ENCODE peak calls at places on chromosomes 11 and 22, in nine cellular contexts. One of them, this sample, is unnamed.

GRCh38 chr11:12587333-12587997 is 86.8 kb upstream of the TEAD1 start:
- DNase-seq in ELR: peak
- DNase-seq in mucosa of descending colon: no peak
- DNase-seq in mesothelial cell of epicardium: no peak
- DNase-seq in NT2/D1: peak
- DNase-seq in NCI-H1417: no peak
- DNase-seq in esophagus squamous epithelium: no peak
- DNase-seq in NCI-H510A treated with DMSO at 0.1 percent for 48 hours: peak
- DNase-seq in NCI-H146: no peak
- DNase-seq in this sample: peak

GRCh38 chr11:63920870-63921417 is 4.0 kb upstream of the RCOR2 start:
- DNase-seq in NCI-H1417: no peak
- DNase-seq in mesothelial cell of epicardium: no peak
- DNase-seq in esophagus squamous epithelium: no peak
- DNase-seq in mucosa of descending colon: no peak
- DNase-seq in NCI-H146: peak
- DNase-seq in NCI-H510A treated with DMSO at 0.1 percent for 48 hours: no peak
- DNase-seq in ELR: no peak
- DNase-seq in NT2/D1: peak
- DNase-seq in this sample: no peak

GRCh38 chr11:114399903-114400221 is 449 bp downstream of the C11orf71 start:
- DNase-seq in mesothelial cell of epicardium: peak
- DNase-seq in NT2/D1: peak
- DNase-seq in ELR: no peak
- DNase-seq in NCI-H510A treated with DMSO at 0.1 percent for 48 hours: peak
- DNase-seq in NCI-H146: peak
- DNase-seq in mucosa of descending colon: no peak
- DNase-seq in NCI-H1417: no peak
- DNase-seq in esophagus squamous epithelium: no peak
- DNase-seq in this sample: no peak

GRCh38 chr11:111541209-111542061 is 915 bp downstream of the LAYN start:
- DNase-seq in NCI-H1417: no peak
- DNase-seq in esophagus squamous epithelium: no peak
- DNase-seq in NT2/D1: no peak
- DNase-seq in mesothelial cell of epicardium: peak
- DNase-seq in ELR: peak
- DNase-seq in mucosa of descending colon: peak
- DNase-seq in NCI-H510A treated with DMSO at 0.1 percent for 48 hours: no peak
- DNase-seq in NCI-H146: no peak
- DNase-seq in this sample: peak

GRCh38 chr11:10920205-10920604 is 62.4 kb upstream of the ZBED5 start:
- DNase-seq in NCI-H510A treated with DMSO at 0.1 percent for 48 hours: no peak
- DNase-seq in NCI-H146: no peak
- DNase-seq in mucosa of descending colon: no peak
- DNase-seq in ELR: no peak
- DNase-seq in NCI-H1417: no peak
- DNase-seq in mesothelial cell of epicardium: no peak
- DNase-seq in esophagus squamous epithelium: no peak
- DNase-seq in NT2/D1: no peak
- DNase-seq in this sample: peak

GRCh38 chr11:74037309-74037708 is 28.4 kb upstream of the UCP3 start:
- DNase-seq in mesothelial cell of epicardium: no peak
- DNase-seq in mucosa of descending colon: no peak
- DNase-seq in NCI-H146: no peak
- DNase-seq in NCI-H1417: no peak
- DNase-seq in NCI-H510A treated with DMSO at 0.1 percent for 48 hours: no peak
- DNase-seq in NT2/D1: no peak
- DNase-seq in ELR: peak
- DNase-seq in esophagus squamous epithelium: no peak
- DNase-seq in this sample: peak

GRCh38 chr11:6742260-6742659 is 29.5 kb downstream of the OR2AG2 start:
- DNase-seq in NT2/D1: no peak
- DNase-seq in NCI-H1417: no peak
- DNase-seq in NCI-H146: no peak
- DNase-seq in ELR: no peak
- DNase-seq in NCI-H510A treated with DMSO at 0.1 percent for 48 hours: no peak
- DNase-seq in esophagus squamous epithelium: no peak
- DNase-seq in mesothelial cell of epicardium: no peak
- DNase-seq in mucosa of descending colon: no peak
- DNase-seq in this sample: no peak

GRCh38 chr11:65316311-65316978 is 1.8 kb downstream of the CDC42EP2 start:
- DNase-seq in NCI-H146: no peak
- DNase-seq in mesothelial cell of epicardium: no peak
- DNase-seq in mucosa of descending colon: no peak
- DNase-seq in NT2/D1: no peak
- DNase-seq in esophagus squamous epithelium: no peak
- DNase-seq in ELR: peak
- DNase-seq in NCI-H510A treated with DMSO at 0.1 percent for 48 hours: no peak
- DNase-seq in NCI-H1417: no peak
- DNase-seq in this sample: peak

GRCh38 chr22:35477911-35478582 is 62.6 kb upstream of the RASD2 start:
- DNase-seq in NT2/D1: no peak
- DNase-seq in NCI-H510A treated with DMSO at 0.1 percent for 48 hours: peak
- DNase-seq in mesothelial cell of epicardium: peak
- DNase-seq in esophagus squamous epithelium: no peak
- DNase-seq in mucosa of descending colon: peak
- DNase-seq in ELR: peak
- DNase-seq in NCI-H1417: peak
- DNase-seq in NCI-H146: peak
- DNase-seq in this sample: peak

GRCh38 chr22:42792909-42793847 is 63.9 kb downstream of the ARFGAP3 start:
- DNase-seq in mucosa of descending colon: no peak
- DNase-seq in NCI-H510A treated with DMSO at 0.1 percent for 48 hours: no peak
- DNase-seq in NCI-H146: no peak
- DNase-seq in ELR: no peak
- DNase-seq in esophagus squamous epithelium: no peak
- DNase-seq in NCI-H1417: no peak
- DNase-seq in NT2/D1: no peak
- DNase-seq in mesothelial cell of epicardium: no peak
- DNase-seq in this sample: no peak

GRCh38 chr22:46057206-46057605 is 80.2 kb upstream of the WNT7B start:
- DNase-seq in esophagus squamous epithelium: no peak
- DNase-seq in NCI-H146: no peak
- DNase-seq in NCI-H1417: no peak
- DNase-seq in mesothelial cell of epicardium: no peak
- DNase-seq in NT2/D1: no peak
- DNase-seq in NCI-H510A treated with DMSO at 0.1 percent for 48 hours: no peak
- DNase-seq in mucosa of descending colon: peak
- DNase-seq in ELR: peak
- DNase-seq in this sample: peak

GRCh38 chr11:32391479-32391878 is 43.9 kb downstream of the WT1 start:
- DNase-seq in NCI-H1417: no peak
- DNase-seq in esophagus squamous epithelium: no peak
- DNase-seq in NT2/D1: no peak
- DNase-seq in NCI-H146: no peak
- DNase-seq in mucosa of descending colon: no peak
- DNase-seq in mesothelial cell of epicardium: no peak
- DNase-seq in NCI-H510A treated with DMSO at 0.1 percent for 48 hours: no peak
- DNase-seq in ELR: no peak
- DNase-seq in this sample: no peak

GRCh38 chr11:67996622-67997459 is 7.1 kb downstream of the UNC93B1 start:
- DNase-seq in ELR: peak
- DNase-seq in esophagus squamous epithelium: no peak
- DNase-seq in mucosa of descending colon: peak
- DNase-seq in NCI-H1417: peak
- DNase-seq in NCI-H510A treated with DMSO at 0.1 percent for 48 hours: no peak
- DNase-seq in mesothelial cell of epicardium: no peak
- DNase-seq in NT2/D1: peak
- DNase-seq in NCI-H146: no peak
- DNase-seq in this sample: peak

GRCh38 chr11:15815246-15816209 is 540.8 kb downstream of the SOX6 start:
- DNase-seq in NCI-H1417: no peak
- DNase-seq in NCI-H510A treated with DMSO at 0.1 percent for 48 hours: no peak
- DNase-seq in NCI-H146: no peak
- DNase-seq in ELR: no peak
- DNase-seq in mucosa of descending colon: no peak
- DNase-seq in mesothelial cell of epicardium: no peak
- DNase-seq in esophagus squamous epithelium: no peak
- DNase-seq in NT2/D1: no peak
- DNase-seq in this sample: peak

GRCh38 chr11:77147668-77148321 is 19.7 kb downstream of the MYO7A start:
- DNase-seq in esophagus squamous epithelium: no peak
- DNase-seq in NCI-H510A treated with DMSO at 0.1 percent for 48 hours: no peak
- DNase-seq in NT2/D1: no peak
- DNase-seq in NCI-H146: peak
- DNase-seq in NCI-H1417: peak
- DNase-seq in mesothelial cell of epicardium: no peak
- DNase-seq in mucosa of descending colon: peak
- DNase-seq in ELR: peak
- DNase-seq in this sample: no peak

GRCh38 chr22:49372530-49373288 is 455.0 kb downstream of the BRD1 start:
- DNase-seq in mesothelial cell of epicardium: no peak
- DNase-seq in NT2/D1: peak
- DNase-seq in NCI-H510A treated with DMSO at 0.1 percent for 48 hours: peak
- DNase-seq in NCI-H1417: no peak
- DNase-seq in esophagus squamous epithelium: no peak
- DNase-seq in ELR: no peak
- DNase-seq in mucosa of descending colon: no peak
- DNase-seq in NCI-H146: peak
- DNase-seq in this sample: no peak

GRCh38 chr11:114290503-114291239 is 5.5 kb upstream of the NNMT start:
- DNase-seq in ELR: peak
- DNase-seq in NT2/D1: no peak
- DNase-seq in NCI-H146: no peak
- DNase-seq in mucosa of descending colon: no peak
- DNase-seq in mesothelial cell of epicardium: no peak
- DNase-seq in NCI-H510A treated with DMSO at 0.1 percent for 48 hours: no peak
- DNase-seq in esophagus squamous epithelium: no peak
- DNase-seq in NCI-H1417: no peak
- DNase-seq in this sample: peak

GRCh38 chr11:111635706-111636045 is 33.4 kb downstream of the SIK2 start:
- DNase-seq in NT2/D1: no peak
- DNase-seq in NCI-H1417: peak
- DNase-seq in mucosa of descending colon: no peak
- DNase-seq in esophagus squamous epithelium: no peak
- DNase-seq in NCI-H146: no peak
- DNase-seq in mesothelial cell of epicardium: no peak
- DNase-seq in NCI-H510A treated with DMSO at 0.1 percent for 48 hours: no peak
- DNase-seq in ELR: peak
- DNase-seq in this sample: peak

GRCh38 chr11:83610996-83611395 is 324.8 kb upstream of the CCDC90B start:
- DNase-seq in mesothelial cell of epicardium: no peak
- DNase-seq in esophagus squamous epithelium: no peak
- DNase-seq in NCI-H1417: no peak
- DNase-seq in ELR: no peak
- DNase-seq in NCI-H146: no peak
- DNase-seq in NT2/D1: no peak
- DNase-seq in mucosa of descending colon: no peak
- DNase-seq in NCI-H510A treated with DMSO at 0.1 percent for 48 hours: no peak
- DNase-seq in this sample: no peak

GRCh38 chr22:43956383-43956782 is 1.1 kb downstream of the SAMM50 start:
- DNase-seq in ELR: no peak
- DNase-seq in NCI-H510A treated with DMSO at 0.1 percent for 48 hours: no peak
- DNase-seq in NT2/D1: no peak
- DNase-seq in mucosa of descending colon: no peak
- DNase-seq in mesothelial cell of epicardium: no peak
- DNase-seq in NCI-H146: no peak
- DNase-seq in NCI-H1417: no peak
- DNase-seq in esophagus squamous epithelium: no peak
- DNase-seq in this sample: peak

GRCh38 chr11:32006799-32007388 is 84.0 kb upstream of the RCN1 start:
- DNase-seq in NCI-H146: peak
- DNase-seq in mucosa of descending colon: no peak
- DNase-seq in ELR: peak
- DNase-seq in mesothelial cell of epicardium: no peak
- DNase-seq in esophagus squamous epithelium: no peak
- DNase-seq in NCI-H510A treated with DMSO at 0.1 percent for 48 hours: no peak
- DNase-seq in NT2/D1: peak
- DNase-seq in NCI-H1417: peak
- DNase-seq in this sample: peak

GRCh38 chr11:62552931-62553838 is 6.6 kb upstream of the AHNAK start:
- DNase-seq in mucosa of descending colon: peak
- DNase-seq in NT2/D1: peak
- DNase-seq in NCI-H146: no peak
- DNase-seq in mesothelial cell of epicardium: no peak
- DNase-seq in NCI-H1417: no peak
- DNase-seq in NCI-H510A treated with DMSO at 0.1 percent for 48 hours: peak
- DNase-seq in esophagus squamous epithelium: no peak
- DNase-seq in ELR: peak
- DNase-seq in this sample: peak

GRCh38 chr22:41197046-41197807 is 7.9 kb upstream of the L3MBTL2 start:
- DNase-seq in NCI-H510A treated with DMSO at 0.1 percent for 48 hours: peak
- DNase-seq in esophagus squamous epithelium: no peak
- DNase-seq in mesothelial cell of epicardium: peak
- DNase-seq in NT2/D1: no peak
- DNase-seq in mucosa of descending colon: peak
- DNase-seq in ELR: peak
- DNase-seq in NCI-H1417: peak
- DNase-seq in NCI-H146: peak
- DNase-seq in this sample: peak

GRCh38 chr11:12216542-12217422 is 106.4 kb downstream of the MICAL2 start:
- DNase-seq in mucosa of descending colon: no peak
- DNase-seq in NCI-H146: no peak
- DNase-seq in ELR: no peak
- DNase-seq in NCI-H510A treated with DMSO at 0.1 percent for 48 hours: no peak
- DNase-seq in NT2/D1: no peak
- DNase-seq in esophagus squamous epithelium: no peak
- DNase-seq in NCI-H1417: no peak
- DNase-seq in mesothelial cell of epicardium: no peak
- DNase-seq in this sample: peak

GRCh38 chr11:27350503-27350902 is 12.5 kb downstream of the CCDC34 start:
- DNase-seq in NCI-H1417: no peak
- DNase-seq in mesothelial cell of epicardium: no peak
- DNase-seq in NCI-H510A treated with DMSO at 0.1 percent for 48 hours: no peak
- DNase-seq in esophagus squamous epithelium: no peak
- DNase-seq in NT2/D1: no peak
- DNase-seq in NCI-H146: no peak
- DNase-seq in mucosa of descending colon: no peak
- DNase-seq in ELR: no peak
- DNase-seq in this sample: peak

GRCh38 chr22:19514831-19515565 is 9.2 kb downstream of the CLDN5 start:
- DNase-seq in mucosa of descending colon: no peak
- DNase-seq in NCI-H146: peak
- DNase-seq in ELR: peak
- DNase-seq in NCI-H1417: peak
- DNase-seq in mesothelial cell of epicardium: no peak
- DNase-seq in esophagus squamous epithelium: no peak
- DNase-seq in NT2/D1: no peak
- DNase-seq in NCI-H510A treated with DMSO at 0.1 percent for 48 hours: peak
- DNase-seq in this sample: no peak

GRCh38 chr11:131326829-131327228 is 43.6 kb upstream of the NTM start:
- DNase-seq in NT2/D1: no peak
- DNase-seq in NCI-H146: no peak
- DNase-seq in mucosa of descending colon: no peak
- DNase-seq in ELR: no peak
- DNase-seq in NCI-H510A treated with DMSO at 0.1 percent for 48 hours: no peak
- DNase-seq in mesothelial cell of epicardium: no peak
- DNase-seq in esophagus squamous epithelium: no peak
- DNase-seq in NCI-H1417: no peak
- DNase-seq in this sample: no peak

GRCh38 chr22:38228873-38229740 is 27.3 kb downstream of the MAFF start:
- DNase-seq in NCI-H146: no peak
- DNase-seq in esophagus squamous epithelium: no peak
- DNase-seq in NCI-H1417: peak
- DNase-seq in ELR: peak
- DNase-seq in NT2/D1: no peak
- DNase-seq in mesothelial cell of epicardium: no peak
- DNase-seq in mucosa of descending colon: peak
- DNase-seq in NCI-H510A treated with DMSO at 0.1 percent for 48 hours: peak
- DNase-seq in this sample: peak

GRCh38 chr11:40179541-40179940 is 1279.9 kb downstream of the LRRC4C start:
- DNase-seq in esophagus squamous epithelium: no peak
- DNase-seq in mucosa of descending colon: no peak
- DNase-seq in ELR: no peak
- DNase-seq in NCI-H510A treated with DMSO at 0.1 percent for 48 hours: no peak
- DNase-seq in NCI-H146: no peak
- DNase-seq in NCI-H1417: no peak
- DNase-seq in mesothelial cell of epicardium: no peak
- DNase-seq in NT2/D1: no peak
- DNase-seq in this sample: no peak

GRCh38 chr22:41873391-41873790 is 40.5 kb downstream of the SREBF2 start:
- DNase-seq in esophagus squamous epithelium: no peak
- DNase-seq in mucosa of descending colon: no peak
- DNase-seq in NT2/D1: no peak
- DNase-seq in NCI-H1417: no peak
- DNase-seq in ELR: no peak
- DNase-seq in mesothelial cell of epicardium: no peak
- DNase-seq in NCI-H510A treated with DMSO at 0.1 percent for 48 hours: no peak
- DNase-seq in NCI-H146: no peak
- DNase-seq in this sample: no peak